ENCODE peak calls at places on chromosomes 3 and 15, in seven cellular contexts. One of them, this sample, is unnamed.

GRCh38 chr3:106338582-106339219 is 469.9 kb upstream of the CBLB start:
- DNase-seq in fibroblast of pulmonary artery: no peak
- DNase-seq in body of pancreas: no peak
- DNase-seq in fibroblast of lung: no peak
- DNase-seq in epithelial cell of esophagus: no peak
- DNase-seq in adrenal gland: no peak
- DNase-seq in endodermal cell: no peak
- DNase-seq in this sample: no peak

GRCh38 chr15:100958326-100959065 is 39.3 kb downstream of the LRRK1 start:
- DNase-seq in epithelial cell of esophagus: peak
- DNase-seq in fibroblast of lung: peak
- DNase-seq in adrenal gland: no peak
- DNase-seq in fibroblast of pulmonary artery: peak
- DNase-seq in endodermal cell: no peak
- DNase-seq in body of pancreas: no peak
- DNase-seq in this sample: peak

GRCh38 chr3:190414297-190414696 is 26.3 kb downstream of the CLDN16 start:
- DNase-seq in endodermal cell: peak
- DNase-seq in epithelial cell of esophagus: no peak
- DNase-seq in fibroblast of lung: no peak
- DNase-seq in body of pancreas: no peak
- DNase-seq in fibroblast of pulmonary artery: no peak
- DNase-seq in adrenal gland: no peak
- DNase-seq in this sample: no peak

GRCh38 chr3:14425574-14426304 is 23.3 kb downstream of the SLC6A6 start:
- DNase-seq in adrenal gland: no peak
- DNase-seq in epithelial cell of esophagus: peak
- DNase-seq in fibroblast of pulmonary artery: no peak
- DNase-seq in body of pancreas: peak
- DNase-seq in endodermal cell: no peak
- DNase-seq in fibroblast of lung: no peak
- DNase-seq in this sample: peak

GRCh38 chr3:36434682-36435426 is 54.5 kb downstream of the STAC start:
- DNase-seq in endodermal cell: no peak
- DNase-seq in body of pancreas: no peak
- DNase-seq in epithelial cell of esophagus: peak
- DNase-seq in adrenal gland: no peak
- DNase-seq in fibroblast of lung: peak
- DNase-seq in fibroblast of pulmonary artery: peak
- DNase-seq in this sample: peak

GRCh38 chr3:196712514-196713413 is 587 bp downstream of the PIGX start:
- DNase-seq in adrenal gland: peak
- DNase-seq in epithelial cell of esophagus: peak
- DNase-seq in fibroblast of lung: peak
- DNase-seq in endodermal cell: peak
- DNase-seq in body of pancreas: peak
- DNase-seq in fibroblast of pulmonary artery: peak
- DNase-seq in this sample: peak

GRCh38 chr15:101488300-101489164 is 975 bp downstream of the PCSK6 start:
- DNase-seq in body of pancreas: no peak
- DNase-seq in epithelial cell of esophagus: no peak
- DNase-seq in endodermal cell: peak
- DNase-seq in adrenal gland: no peak
- DNase-seq in fibroblast of pulmonary artery: no peak
- DNase-seq in fibroblast of lung: no peak
- DNase-seq in this sample: no peak

GRCh38 chr15:67853454-67853853 is 13.6 kb upstream of the RNU6-1 start:
- DNase-seq in adrenal gland: no peak
- DNase-seq in fibroblast of pulmonary artery: no peak
- DNase-seq in body of pancreas: no peak
- DNase-seq in endodermal cell: no peak
- DNase-seq in epithelial cell of esophagus: no peak
- DNase-seq in fibroblast of lung: no peak
- DNase-seq in this sample: no peak

GRCh38 chr3:13536832-13537231 is 12.1 kb upstream of the FBLN2 start:
- DNase-seq in fibroblast of lung: no peak
- DNase-seq in epithelial cell of esophagus: no peak
- DNase-seq in fibroblast of pulmonary artery: peak
- DNase-seq in endodermal cell: no peak
- DNase-seq in body of pancreas: no peak
- DNase-seq in adrenal gland: no peak
- DNase-seq in this sample: no peak

GRCh38 chr15:37098468-37099320 is 1.7 kb downstream of the MEIS2 start:
- DNase-seq in epithelial cell of esophagus: peak
- DNase-seq in body of pancreas: no peak
- DNase-seq in endodermal cell: peak
- DNase-seq in adrenal gland: no peak
- DNase-seq in fibroblast of lung: peak
- DNase-seq in fibroblast of pulmonary artery: no peak
- DNase-seq in this sample: no peak

GRCh38 chr3:124386006-124386405 is 344.2 kb upstream of the UMPS start:
- DNase-seq in endodermal cell: no peak
- DNase-seq in fibroblast of lung: no peak
- DNase-seq in fibroblast of pulmonary artery: no peak
- DNase-seq in epithelial cell of esophagus: no peak
- DNase-seq in adrenal gland: no peak
- DNase-seq in body of pancreas: no peak
- DNase-seq in this sample: no peak

GRCh38 chr3:87247086-87247781 is 20.1 kb downstream of the CHMP2B start:
- DNase-seq in endodermal cell: no peak
- DNase-seq in epithelial cell of esophagus: peak
- DNase-seq in fibroblast of lung: no peak
- DNase-seq in adrenal gland: no peak
- DNase-seq in fibroblast of pulmonary artery: no peak
- DNase-seq in body of pancreas: no peak
- DNase-seq in this sample: peak

GRCh38 chr3:143650120-143650519 is 198.1 kb downstream of the SLC9A9 start:
- DNase-seq in fibroblast of lung: no peak
- DNase-seq in epithelial cell of esophagus: no peak
- DNase-seq in endodermal cell: no peak
- DNase-seq in adrenal gland: no peak
- DNase-seq in fibroblast of pulmonary artery: no peak
- DNase-seq in body of pancreas: no peak
- DNase-seq in this sample: no peak

GRCh38 chr3:73295511-73296257 is 234.2 kb downstream of the EBLN2 start:
- DNase-seq in fibroblast of pulmonary artery: no peak
- DNase-seq in body of pancreas: no peak
- DNase-seq in endodermal cell: no peak
- DNase-seq in adrenal gland: no peak
- DNase-seq in fibroblast of lung: no peak
- DNase-seq in epithelial cell of esophagus: no peak
- DNase-seq in this sample: no peak

GRCh38 chr3:179265875-179266274 is 15.0 kb upstream of the KCNMB3 start:
- DNase-seq in adrenal gland: no peak
- DNase-seq in fibroblast of lung: no peak
- DNase-seq in endodermal cell: no peak
- DNase-seq in body of pancreas: no peak
- DNase-seq in fibroblast of pulmonary artery: no peak
- DNase-seq in epithelial cell of esophagus: no peak
- DNase-seq in this sample: no peak

GRCh38 chr3:128491900-128492352 is 1.1 kb downstream of the GATA2 start:
- DNase-seq in endodermal cell: peak
- DNase-seq in body of pancreas: no peak
- DNase-seq in adrenal gland: no peak
- DNase-seq in fibroblast of lung: peak
- DNase-seq in fibroblast of pulmonary artery: no peak
- DNase-seq in epithelial cell of esophagus: peak
- DNase-seq in this sample: no peak

GRCh38 chr3:25447925-25448324 is 19.9 kb downstream of the RARB start:
- DNase-seq in epithelial cell of esophagus: no peak
- DNase-seq in body of pancreas: no peak
- DNase-seq in fibroblast of lung: no peak
- DNase-seq in adrenal gland: no peak
- DNase-seq in fibroblast of pulmonary artery: no peak
- DNase-seq in endodermal cell: no peak
- DNase-seq in this sample: no peak

GRCh38 chr3:50749822-50750221 is 75.1 kb downstream of the DOCK3 start:
- DNase-seq in endodermal cell: peak
- DNase-seq in fibroblast of lung: no peak
- DNase-seq in body of pancreas: no peak
- DNase-seq in epithelial cell of esophagus: no peak
- DNase-seq in fibroblast of pulmonary artery: no peak
- DNase-seq in adrenal gland: no peak
- DNase-seq in this sample: no peak

GRCh38 chr3:72492240-72492639 is 356.0 kb downstream of the SHQ1 start:
- DNase-seq in epithelial cell of esophagus: peak
- DNase-seq in fibroblast of lung: peak
- DNase-seq in endodermal cell: no peak
- DNase-seq in adrenal gland: peak
- DNase-seq in body of pancreas: peak
- DNase-seq in fibroblast of pulmonary artery: peak
- DNase-seq in this sample: peak

GRCh38 chr3:175585898-175586297 is 726.8 kb downstream of the NAALADL2 start:
- DNase-seq in body of pancreas: no peak
- DNase-seq in fibroblast of pulmonary artery: peak
- DNase-seq in fibroblast of lung: peak
- DNase-seq in adrenal gland: no peak
- DNase-seq in epithelial cell of esophagus: peak
- DNase-seq in endodermal cell: no peak
- DNase-seq in this sample: peak

GRCh38 chr3:151979914-151980313 is 106.5 kb downstream of the SUCNR1 start:
- DNase-seq in fibroblast of lung: no peak
- DNase-seq in body of pancreas: no peak
- DNase-seq in endodermal cell: no peak
- DNase-seq in adrenal gland: no peak
- DNase-seq in epithelial cell of esophagus: no peak
- DNase-seq in fibroblast of pulmonary artery: no peak
- DNase-seq in this sample: no peak
- TF ChIP-seq CTCF in fibroblast of lung: no peak
- TF ChIP-seq CTCF in body of pancreas: no peak
- TF ChIP-seq CTCF in endodermal cell: no peak
- TF ChIP-seq CTCF in adrenal gland: no peak
- TF ChIP-seq CTCF in epithelial cell of esophagus: no peak
- TF ChIP-seq CTCF in fibroblast of pulmonary artery: no peak
- TF ChIP-seq CTCF in this sample: no peak

DNA sequence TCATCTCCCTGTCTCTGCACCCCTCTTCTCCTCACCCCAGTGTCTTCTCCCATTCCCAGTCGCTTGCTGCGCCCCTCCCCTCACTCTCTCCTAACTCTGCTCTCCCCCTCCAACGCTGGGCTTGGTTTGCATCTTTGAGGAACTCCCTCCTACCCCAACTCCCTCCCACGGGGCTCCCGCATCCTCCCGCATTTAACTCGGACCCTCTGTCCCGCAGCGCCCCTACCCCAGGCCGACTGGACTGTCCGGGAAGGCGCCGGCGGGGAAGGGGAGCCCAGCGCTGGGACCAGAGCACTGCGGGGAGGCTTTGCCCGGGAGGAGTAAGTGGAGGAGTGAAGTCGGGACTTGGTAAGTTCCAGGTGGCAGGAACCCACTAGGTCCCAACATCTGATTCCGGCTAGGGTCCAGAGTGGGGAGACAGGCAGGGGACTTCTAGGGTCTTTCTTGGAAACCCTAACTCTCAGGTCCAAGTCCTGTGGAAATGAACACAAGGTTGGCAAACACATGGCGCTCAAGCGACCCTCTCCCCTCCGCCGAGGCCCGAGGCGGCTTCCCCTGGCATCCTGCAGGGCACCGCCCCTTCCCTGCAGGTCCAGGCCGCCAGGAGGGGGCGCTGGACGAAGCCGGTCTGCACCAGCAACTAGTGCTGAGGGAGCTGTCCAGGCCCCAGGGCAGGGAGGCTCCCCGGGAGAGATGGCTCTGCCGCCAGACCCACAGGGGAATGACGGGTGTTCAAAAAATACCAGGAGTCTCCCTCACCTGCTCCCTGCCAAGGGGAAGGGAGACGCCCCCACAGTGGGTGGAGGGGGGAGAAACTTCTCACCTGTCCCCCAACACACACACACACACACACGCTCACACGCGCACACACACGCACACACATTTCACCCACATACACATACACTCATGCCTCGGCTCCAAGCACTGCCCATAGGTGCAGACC is 53.2 kb downstream of the LHFPL4 start:
- DNase-seq in epithelial cell of esophagus: peak
- DNase-seq in fibroblast of lung: peak
- DNase-seq in body of pancreas: peak
- DNase-seq in endodermal cell: peak
- DNase-seq in adrenal gland: peak
- DNase-seq in fibroblast of pulmonary artery: peak
- DNase-seq in this sample: peak
- H3K4me3 ChIP-seq in epithelial cell of esophagus: no peak
- H3K4me3 ChIP-seq in fibroblast of lung: no peak
- H3K4me3 ChIP-seq in body of pancreas: no peak
- H3K4me3 ChIP-seq in endodermal cell: peak
- H3K4me3 ChIP-seq in adrenal gland: no peak
- H3K4me3 ChIP-seq in fibroblast of pulmonary artery: no peak
- H3K4me3 ChIP-seq in this sample: no peak

GRCh38 chr15:50767332-50767861 is 1.9 kb upstream of the SPPL2A start:
- DNase-seq in epithelial cell of esophagus: no peak
- DNase-seq in body of pancreas: peak
- DNase-seq in fibroblast of lung: no peak
- DNase-seq in adrenal gland: no peak
- DNase-seq in fibroblast of pulmonary artery: no peak
- DNase-seq in endodermal cell: no peak
- DNase-seq in this sample: peak

GRCh38 chr15:50764331-50765201 is 940 bp downstream of the SPPL2A start:
- DNase-seq in epithelial cell of esophagus: no peak
- DNase-seq in endodermal cell: no peak
- DNase-seq in fibroblast of pulmonary artery: peak
- DNase-seq in adrenal gland: no peak
- DNase-seq in fibroblast of lung: peak
- DNase-seq in body of pancreas: no peak
- DNase-seq in this sample: peak

GRCh38 chr15:50765202-50765967 is at the start of gene SPPL2A:
- DNase-seq in fibroblast of lung: peak
- DNase-seq in epithelial cell of esophagus: peak
- DNase-seq in endodermal cell: peak
- DNase-seq in fibroblast of pulmonary artery: peak
- DNase-seq in body of pancreas: peak
- DNase-seq in adrenal gland: peak
- DNase-seq in this sample: peak
- TF ChIP-seq CTCF in fibroblast of lung: no peak
- TF ChIP-seq CTCF in epithelial cell of esophagus: no peak
- TF ChIP-seq CTCF in endodermal cell: no peak
- TF ChIP-seq CTCF in fibroblast of pulmonary artery: no peak
- TF ChIP-seq CTCF in body of pancreas: no peak
- TF ChIP-seq CTCF in adrenal gland: no peak
- TF ChIP-seq CTCF in this sample: no peak

GRCh38 chr3:147369231-147369630 is 37.1 kb downstream of the ZIC4 start:
- DNase-seq in adrenal gland: no peak
- DNase-seq in body of pancreas: no peak
- DNase-seq in fibroblast of lung: no peak
- DNase-seq in fibroblast of pulmonary artery: no peak
- DNase-seq in endodermal cell: no peak
- DNase-seq in epithelial cell of esophagus: no peak
- DNase-seq in this sample: no peak

GRCh38 chr3:147371141-147371540 is 35.2 kb downstream of the ZIC4 start:
- DNase-seq in epithelial cell of esophagus: no peak
- DNase-seq in body of pancreas: no peak
- DNase-seq in endodermal cell: peak
- DNase-seq in fibroblast of pulmonary artery: no peak
- DNase-seq in adrenal gland: no peak
- DNase-seq in fibroblast of lung: no peak
- DNase-seq in this sample: no peak

GRCh38 chr3:147371771-147372340 is 34.5 kb downstream of the ZIC4 start:
- DNase-seq in fibroblast of pulmonary artery: no peak
- DNase-seq in body of pancreas: no peak
- DNase-seq in adrenal gland: no peak
- DNase-seq in endodermal cell: no peak
- DNase-seq in fibroblast of lung: no peak
- DNase-seq in epithelial cell of esophagus: no peak
- DNase-seq in this sample: no peak

GRCh38 chr3:147369671-147370123 is 36.6 kb downstream of the ZIC4 start:
- DNase-seq in fibroblast of lung: no peak
- DNase-seq in adrenal gland: no peak
- DNase-seq in fibroblast of pulmonary artery: no peak
- DNase-seq in body of pancreas: no peak
- DNase-seq in endodermal cell: peak
- DNase-seq in epithelial cell of esophagus: no peak
- DNase-seq in this sample: no peak

GRCh38 chr3:147370316-147370715 is 36.0 kb downstream of the ZIC4 start:
- DNase-seq in body of pancreas: no peak
- DNase-seq in endodermal cell: no peak
- DNase-seq in adrenal gland: no peak
- DNase-seq in epithelial cell of esophagus: no peak
- DNase-seq in fibroblast of lung: no peak
- DNase-seq in fibroblast of pulmonary artery: no peak
- DNase-seq in this sample: no peak
- H3K4me3 ChIP-seq in body of pancreas: no peak
- H3K4me3 ChIP-seq in endodermal cell: no peak
- H3K4me3 ChIP-seq in adrenal gland: no peak
- H3K4me3 ChIP-seq in epithelial cell of esophagus: no peak
- H3K4me3 ChIP-seq in fibroblast of lung: no peak
- H3K4me3 ChIP-seq in fibroblast of pulmonary artery: no peak
- H3K4me3 ChIP-seq in this sample: no peak

This sample was measured in bronchial epithelial cell.